ENCODE peak calls at places on chromosome 10, in nine cellular contexts. M, R, A, W, J, Z, V, I and O are unnamed samples.
A peak's percentile ranks its signal among the peaks of the same experiment; 100 is the strongest.

GRCh38 chr10:17854044-17854652 is 45.0 kb downstream of the MRC1 start:
- DNase-seq in M (no peak), R (no peak), A (no peak), W (no peak), J (no peak), Z (no peak), V (no peak), I (no peak), O (no peak)

GRCh38 chr10:94315975-94316464 is 46.7 kb downstream of the NOC3L start:
- DNase-seq in M (no peak), R (no peak), A (no peak), W (no peak), J (no peak), Z (no peak), V (no peak), I (no peak), O (no peak)

GRCh38 chr10:90440870-90441269 is 417.0 kb downstream of the HTR7 start:
- DNase-seq in M (no peak), R (no peak), A (no peak), W (no peak), J (peak; percentile 53), Z (no peak), V (no peak), I (no peak), O (no peak)

GRCh38 chr10:114551310-114551972 is 106.6 kb downstream of the ABLIM1 start:
- DNase-seq in M (no peak), R (no peak), A (no peak), W (peak; percentile 65), J (peak; percentile 74), Z (peak; percentile 96), V (peak; percentile 72), I (peak; percentile 59), O (no peak)

GRCh38 chr10:123559066-123559822 is 106.9 kb upstream of the GPR26 start:
- DNase-seq in M (peak; percentile 34), R (peak; percentile 79), A (peak; percentile 60), W (peak; percentile 45), J (peak; percentile 82), Z (peak; percentile 73), V (peak; percentile 81), I (peak; percentile 70), O (peak; percentile 62)

GRCh38 chr10:33094263-33095051 is 136.4 kb upstream of the ITGB1 start:
- DNase-seq in M (no peak), R (no peak), A (no peak), W (peak; percentile 20), J (no peak), Z (no peak), V (no peak), I (peak; percentile 27), O (no peak)

GRCh38 chr10:114708717-114709352 is 50.8 kb upstream of the ABLIM1 start:
- DNase-seq in M (peak; percentile 73), R (peak; percentile 40), A (peak; percentile 52), W (no peak), J (no peak), Z (no peak), V (no peak), I (no peak), O (peak; percentile 84)

GRCh38 chr10:112148314-112148713 is 35.3 kb downstream of the GPAM start:
- DNase-seq in M (no peak), R (no peak), A (no peak), W (no peak), J (no peak), Z (no peak), V (no peak), I (no peak), O (no peak)

GRCh38 chr10:105691811-105692210 is 1050.7 kb downstream of the SORCS3 start:
- DNase-seq in M (peak; percentile 8), R (peak; percentile 88), A (peak; percentile 3), W (no peak), J (no peak), Z (no peak), V (no peak), I (no peak), O (peak; percentile 55)

GRCh38 chr10:6457376-6457775 is 122.7 kb downstream of the PRKCQ start:
- DNase-seq in M (no peak), R (no peak), A (no peak), W (no peak), J (no peak), Z (no peak), V (no peak), I (no peak), O (no peak)

GRCh38 chr10:14584643-14585042 is 190.1 kb downstream of the FAM107B start:
- DNase-seq in M (no peak), R (peak; percentile 12), A (no peak), W (no peak), J (no peak), Z (peak; percentile 59), V (no peak), I (no peak), O (no peak)

GRCh38 chr10:103555712-103556111 is 62.2 kb downstream of the NEURL1 start:
- DNase-seq in M (no peak), R (no peak), A (no peak), W (no peak), J (no peak), Z (no peak), V (no peak), I (no peak), O (no peak)
- H3K4me3 ChIP-seq in M (no peak overlapping the region), R (peak overlapping the region; percentile 57), A (peak overlapping the region; percentile 47), W (peak overlapping the region; percentile 63), J (peak overlapping the region; percentile 47), Z (peak overlapping the region; percentile 46), V (peak overlapping the region; percentile 49), I (no peak overlapping the region), O (no peak overlapping the region)

DNA sequence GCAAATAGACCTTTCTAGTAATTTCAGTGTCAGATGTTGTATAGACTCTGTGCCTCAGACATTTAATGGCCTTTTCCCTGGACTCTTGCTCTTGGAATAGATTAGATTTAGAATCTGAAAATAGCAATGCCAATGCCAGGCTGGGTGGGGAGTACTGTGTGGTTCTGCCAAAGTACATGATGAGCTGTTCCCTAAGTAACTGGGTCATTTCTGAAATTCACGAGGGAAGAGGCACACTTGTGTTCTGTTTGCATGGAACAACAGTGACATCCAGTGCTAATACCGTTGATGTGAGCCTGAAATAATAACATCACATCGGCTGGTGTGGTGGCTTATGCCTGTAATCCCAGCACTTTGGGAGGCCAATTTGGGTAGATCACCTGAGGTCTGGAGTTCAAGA is 119.1 kb downstream of the MBL2 start:
- DNase-seq in M (no peak), R (no peak), A (no peak), W (peak; percentile 22), J (no peak), Z (no peak), V (no peak), I (no peak), O (no peak)
- TF ChIP-seq CTCF in M (no peak), R (peak; percentile 19), A (no peak), W (peak; percentile 58), J (no peak), Z (no peak), V (no peak), I (peak; percentile 17), O (no peak)

DNA sequence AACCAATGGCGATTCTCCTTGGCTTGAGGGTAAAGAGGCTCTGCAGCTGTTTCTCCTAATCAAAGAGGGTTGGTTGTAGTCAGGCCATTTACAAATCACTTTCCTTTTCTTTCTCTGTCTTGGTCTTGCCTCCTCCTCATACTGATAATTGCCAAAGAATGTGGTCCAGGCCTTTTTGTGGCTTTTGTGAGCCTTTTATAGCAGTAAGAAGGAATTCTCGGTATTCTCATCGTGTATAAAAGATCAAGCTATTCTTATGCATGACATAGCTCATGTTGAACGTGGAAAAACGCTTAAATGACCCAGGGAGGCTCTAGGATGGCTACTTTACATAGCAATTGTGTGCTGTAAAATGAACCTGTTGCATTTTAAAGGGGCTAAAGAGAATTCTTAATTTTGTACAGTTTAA is 62.6 kb downstream of the RBM20 start:
- DNase-seq in M (peak; percentile 68), R (peak; percentile 71), A (peak; percentile 16), W (no peak), J (no peak), Z (no peak), V (no peak), I (no peak), O (no peak)
- H3K4me3 ChIP-seq in M (no peak overlapping the region), R (no peak overlapping the region), A (peak overlapping the region; percentile 24), W (no peak overlapping the region), J (no peak overlapping the region), Z (no peak overlapping the region), V (no peak overlapping the region), I (no peak overlapping the region), O (no peak overlapping the region)

DNA sequence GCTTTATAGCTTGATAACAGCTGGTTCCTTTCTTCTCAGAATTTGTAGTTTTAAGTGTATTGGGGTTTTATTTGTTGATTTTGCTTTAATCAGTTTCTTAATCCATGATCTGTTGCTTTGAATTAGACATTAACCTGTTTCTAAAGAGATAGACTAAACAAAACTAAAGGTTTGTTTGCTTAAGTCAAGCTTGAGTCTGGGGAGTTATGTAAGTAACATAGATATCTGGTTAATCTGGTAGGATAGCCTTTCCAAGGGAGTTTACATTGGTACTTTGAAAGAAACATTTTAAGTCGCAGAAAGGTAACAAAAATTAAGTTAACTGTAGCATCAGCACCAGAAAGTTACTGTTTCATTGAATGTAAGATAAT is 5.4 kb downstream of the PPP2R2D start:
- DNase-seq in M (no peak), R (no peak), A (no peak), W (no peak), J (no peak), Z (no peak), V (no peak), I (no peak), O (no peak)
- TF ChIP-seq CTCF in M (no peak), R (no peak), A (no peak), W (no peak), J (no peak), Z (no peak), V (no peak), I (no peak), O (no peak)

DNA sequence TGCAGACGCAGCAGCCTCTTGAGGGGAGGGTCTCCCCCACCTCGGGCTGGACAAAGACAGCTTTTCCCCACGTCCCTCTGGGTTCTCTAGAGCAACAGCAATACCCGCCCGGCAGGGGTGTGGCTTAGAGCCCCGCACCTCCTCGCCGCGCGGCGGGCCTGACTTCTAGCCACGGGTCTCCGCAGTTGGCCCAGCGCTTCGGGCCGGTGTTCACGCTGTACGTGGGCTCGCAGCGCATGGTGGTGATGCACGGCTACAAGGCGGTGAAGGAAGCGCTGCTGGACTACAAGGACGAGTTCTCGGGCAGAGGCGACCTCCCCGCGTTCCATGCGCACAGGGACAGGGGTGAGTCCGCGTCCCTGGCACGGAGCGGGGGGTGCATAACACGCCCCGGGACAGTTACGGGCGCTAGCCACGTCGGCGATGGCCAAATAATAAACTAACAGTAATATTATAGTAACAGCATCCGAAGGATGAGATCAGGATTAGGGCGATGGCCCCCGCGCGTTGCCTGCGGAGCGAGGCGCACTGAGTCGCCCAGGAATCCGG is 1.2 kb downstream of the CYP2E1 start:
- DNase-seq in M (peak; percentile 18), R (peak; percentile 32), A (no peak), W (no peak), J (no peak), Z (no peak), V (no peak), I (no peak), O (no peak)
- H3K4me3 ChIP-seq in M (peak overlapping the region; percentile 11), R (peak overlapping the region; percentile 57), A (no peak overlapping the region), W (peak overlapping the region; percentile 58), J (peak overlapping the region; percentile 20), Z (peak overlapping the region; percentile 43), V (peak overlapping the region; percentile 57), I (peak overlapping the region; percentile 23), O (no peak overlapping the region)

DNA sequence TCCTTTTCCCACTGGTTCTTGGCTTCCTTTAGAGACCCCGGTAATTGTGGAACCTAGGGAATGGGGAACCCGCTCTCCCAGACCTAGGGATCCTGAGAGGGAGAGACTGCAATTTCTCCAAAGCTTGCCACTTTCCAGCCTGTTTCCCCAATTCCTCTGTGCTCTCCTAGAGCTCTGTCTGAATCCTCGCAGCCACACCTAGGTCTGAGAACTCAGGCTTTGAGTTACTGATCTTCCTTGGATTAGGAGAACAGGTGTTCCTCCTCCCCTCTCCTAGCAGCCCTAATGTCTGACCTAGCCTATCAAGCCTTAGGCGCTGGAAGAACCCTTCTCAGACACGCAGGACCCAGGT is 20.0 kb downstream of the WNT8B start:
- DNase-seq in M (no peak), R (no peak), A (no peak), W (no peak), J (no peak), Z (no peak), V (no peak), I (no peak), O (no peak)
- TF ChIP-seq CTCF in M (no peak), R (no peak), A (no peak), W (no peak), J (no peak), Z (no peak), V (peak; percentile 1), I (no peak), O (no peak)